ENCODE peak calls at places on chromosome 19, in eight cellular contexts. One of them, this sample, is unnamed.

GRCh38 chr19:41801682-41802317 is 5.4 kb downstream of the CEACAM3 start:
- DNase-seq in dorsolateral prefrontal cortex: no peak
- DNase-seq in cardiac muscle cell: no peak
- DNase-seq in Caco-2: no peak
- DNase-seq in AG09319: no peak
- DNase-seq in neural crest cell: no peak
- DNase-seq in IMR-90: no peak
- DNase-seq in CD4-positive, alpha-beta T cell: no peak
- DNase-seq in this sample: no peak

GRCh38 chr19:23002690-23003422 is at the start of gene ZNF728:
- DNase-seq in dorsolateral prefrontal cortex: peak
- DNase-seq in cardiac muscle cell: no peak
- DNase-seq in Caco-2: no peak
- DNase-seq in AG09319: no peak
- DNase-seq in neural crest cell: no peak
- DNase-seq in IMR-90: no peak
- DNase-seq in CD4-positive, alpha-beta T cell: no peak
- DNase-seq in this sample: no peak

GRCh38 chr19:29860492-29860891 is 48.7 kb downstream of the CCNE1 start:
- DNase-seq in dorsolateral prefrontal cortex: no peak
- DNase-seq in cardiac muscle cell: no peak
- DNase-seq in Caco-2: no peak
- DNase-seq in AG09319: no peak
- DNase-seq in neural crest cell: no peak
- DNase-seq in IMR-90: no peak
- DNase-seq in CD4-positive, alpha-beta T cell: no peak
- DNase-seq in this sample: no peak

GRCh38 chr19:5799247-5800241 is 5.3 kb upstream of the NRTN start:
- DNase-seq in dorsolateral prefrontal cortex: no peak
- DNase-seq in cardiac muscle cell: no peak
- DNase-seq in Caco-2: no peak
- DNase-seq in AG09319: no peak
- DNase-seq in neural crest cell: no peak
- DNase-seq in IMR-90: no peak
- DNase-seq in CD4-positive, alpha-beta T cell: no peak
- DNase-seq in this sample: no peak

GRCh38 chr19:55018633-55019032 is 19.4 kb downstream of the GP6 start:
- DNase-seq in dorsolateral prefrontal cortex: no peak
- DNase-seq in cardiac muscle cell: no peak
- DNase-seq in Caco-2: no peak
- DNase-seq in AG09319: no peak
- DNase-seq in neural crest cell: no peak
- DNase-seq in IMR-90: no peak
- DNase-seq in CD4-positive, alpha-beta T cell: no peak
- DNase-seq in this sample: no peak

GRCh38 chr19:8251025-8251472 is 41.9 kb downstream of the CERS4 start:
- DNase-seq in dorsolateral prefrontal cortex: peak
- DNase-seq in cardiac muscle cell: no peak
- DNase-seq in Caco-2: no peak
- DNase-seq in AG09319: no peak
- DNase-seq in neural crest cell: no peak
- DNase-seq in IMR-90: peak
- DNase-seq in CD4-positive, alpha-beta T cell: no peak
- DNase-seq in this sample: no peak

GRCh38 chr19:804419-805160 is 7.3 kb downstream of the PTBP1 start:
- DNase-seq in dorsolateral prefrontal cortex: no peak
- DNase-seq in cardiac muscle cell: no peak
- DNase-seq in Caco-2: no peak
- DNase-seq in AG09319: no peak
- DNase-seq in neural crest cell: no peak
- DNase-seq in IMR-90: no peak
- DNase-seq in CD4-positive, alpha-beta T cell: no peak
- DNase-seq in this sample: no peak

GRCh38 chr19:16193466-16193865 is 4.2 kb upstream of the AP1M1 start:
- DNase-seq in dorsolateral prefrontal cortex: no peak
- DNase-seq in cardiac muscle cell: no peak
- DNase-seq in Caco-2: no peak
- DNase-seq in AG09319: no peak
- DNase-seq in neural crest cell: no peak
- DNase-seq in IMR-90: no peak
- DNase-seq in CD4-positive, alpha-beta T cell: no peak
- DNase-seq in this sample: no peak

GRCh38 chr19:19866599-19867248 is 1.0 kb downstream of the ZNF253 start:
- DNase-seq in dorsolateral prefrontal cortex: no peak
- DNase-seq in cardiac muscle cell: peak
- DNase-seq in Caco-2: no peak
- DNase-seq in AG09319: no peak
- DNase-seq in neural crest cell: peak
- DNase-seq in IMR-90: no peak
- DNase-seq in CD4-positive, alpha-beta T cell: no peak
- DNase-seq in this sample: peak

GRCh38 chr19:6970478-6970877 is 50.8 kb downstream of the MBD3L2B start:
- DNase-seq in dorsolateral prefrontal cortex: no peak
- DNase-seq in cardiac muscle cell: no peak
- DNase-seq in Caco-2: peak
- DNase-seq in AG09319: no peak
- DNase-seq in neural crest cell: no peak
- DNase-seq in IMR-90: no peak
- DNase-seq in CD4-positive, alpha-beta T cell: no peak
- DNase-seq in this sample: no peak

GRCh38 chr19:15091918-15092753 is 10.1 kb downstream of the OR1I1 start:
- DNase-seq in dorsolateral prefrontal cortex: no peak
- DNase-seq in cardiac muscle cell: peak
- DNase-seq in Caco-2: no peak
- DNase-seq in AG09319: peak
- DNase-seq in neural crest cell: peak
- DNase-seq in IMR-90: peak
- DNase-seq in CD4-positive, alpha-beta T cell: peak
- DNase-seq in this sample: peak

GRCh38 chr19:41901707-41902360 is 18.9 kb downstream of the ARHGEF1 start:
- DNase-seq in dorsolateral prefrontal cortex: no peak
- DNase-seq in cardiac muscle cell: no peak
- DNase-seq in Caco-2: no peak
- DNase-seq in AG09319: no peak
- DNase-seq in neural crest cell: no peak
- DNase-seq in IMR-90: no peak
- DNase-seq in CD4-positive, alpha-beta T cell: no peak
- DNase-seq in this sample: no peak

GRCh38 chr19:50309396-50310125 is 19.6 kb downstream of the KCNC3 start:
- DNase-seq in dorsolateral prefrontal cortex: no peak
- DNase-seq in cardiac muscle cell: no peak
- DNase-seq in Caco-2: no peak
- DNase-seq in AG09319: no peak
- DNase-seq in neural crest cell: no peak
- DNase-seq in IMR-90: no peak
- DNase-seq in CD4-positive, alpha-beta T cell: no peak
- DNase-seq in this sample: no peak

GRCh38 chr19:35261356-35262100 is 7.2 kb upstream of the USF2 start:
- DNase-seq in dorsolateral prefrontal cortex: peak
- DNase-seq in cardiac muscle cell: no peak
- DNase-seq in Caco-2: peak
- DNase-seq in AG09319: no peak
- DNase-seq in neural crest cell: no peak
- DNase-seq in IMR-90: no peak
- DNase-seq in CD4-positive, alpha-beta T cell: no peak
- DNase-seq in this sample: no peak

GRCh38 chr19:18420931-18421330 is 1.7 kb downstream of the SSBP4 start:
- DNase-seq in dorsolateral prefrontal cortex: no peak
- DNase-seq in cardiac muscle cell: no peak
- DNase-seq in Caco-2: no peak
- DNase-seq in AG09319: no peak
- DNase-seq in neural crest cell: no peak
- DNase-seq in IMR-90: no peak
- DNase-seq in CD4-positive, alpha-beta T cell: no peak
- DNase-seq in this sample: no peak

GRCh38 chr19:5762608-5763217 is 21.8 kb downstream of the PRR22 start:
- DNase-seq in dorsolateral prefrontal cortex: no peak
- DNase-seq in cardiac muscle cell: no peak
- DNase-seq in Caco-2: no peak
- DNase-seq in AG09319: no peak
- DNase-seq in neural crest cell: no peak
- DNase-seq in IMR-90: no peak
- DNase-seq in CD4-positive, alpha-beta T cell: no peak
- DNase-seq in this sample: no peak

GRCh38 chr19:47836038-47836437 is 14.3 kb downstream of the CRX start:
- DNase-seq in dorsolateral prefrontal cortex: no peak
- DNase-seq in cardiac muscle cell: no peak
- DNase-seq in Caco-2: no peak
- DNase-seq in AG09319: no peak
- DNase-seq in neural crest cell: no peak
- DNase-seq in IMR-90: no peak
- DNase-seq in CD4-positive, alpha-beta T cell: no peak
- DNase-seq in this sample: no peak

GRCh38 chr19:13959141-13959961 is 7.0 kb downstream of the DCAF15 start:
- DNase-seq in dorsolateral prefrontal cortex: no peak
- DNase-seq in cardiac muscle cell: no peak
- DNase-seq in Caco-2: no peak
- DNase-seq in AG09319: no peak
- DNase-seq in neural crest cell: no peak
- DNase-seq in IMR-90: no peak
- DNase-seq in CD4-positive, alpha-beta T cell: no peak
- DNase-seq in this sample: no peak

GRCh38 chr19:2058570-2059421 is 7.8 kb upstream of the MKNK2 start:
- DNase-seq in dorsolateral prefrontal cortex: no peak
- DNase-seq in cardiac muscle cell: no peak
- DNase-seq in Caco-2: no peak
- DNase-seq in AG09319: no peak
- DNase-seq in neural crest cell: no peak
- DNase-seq in IMR-90: no peak
- DNase-seq in CD4-positive, alpha-beta T cell: no peak
- DNase-seq in this sample: no peak

GRCh38 chr19:18660939-18661338 is 22.5 kb upstream of the CRTC1 start:
- DNase-seq in dorsolateral prefrontal cortex: no peak
- DNase-seq in cardiac muscle cell: no peak
- DNase-seq in Caco-2: no peak
- DNase-seq in AG09319: no peak
- DNase-seq in neural crest cell: no peak
- DNase-seq in IMR-90: no peak
- DNase-seq in CD4-positive, alpha-beta T cell: no peak
- DNase-seq in this sample: no peak

DNA sequence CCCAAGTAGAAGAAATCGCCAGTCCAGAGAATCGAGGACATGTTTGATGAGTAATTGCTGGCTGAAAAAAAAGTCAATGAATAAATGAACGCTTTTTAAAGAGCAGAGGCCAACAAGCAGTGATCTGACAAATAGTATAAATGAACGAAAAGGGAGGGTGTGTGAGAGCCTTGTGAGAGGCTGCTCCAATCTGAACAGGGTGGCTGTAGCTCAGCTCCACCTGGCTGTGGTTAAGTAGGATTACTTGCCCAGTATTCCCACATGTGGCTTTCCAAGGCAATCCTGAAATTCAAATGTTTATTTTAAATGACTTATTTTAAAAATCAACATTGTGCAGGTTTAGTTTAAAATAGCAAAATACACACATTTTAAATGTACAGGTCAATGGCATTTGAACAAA is 117.0 kb downstream of the TSHZ3 start:
- DNase-seq in dorsolateral prefrontal cortex: no peak
- DNase-seq in cardiac muscle cell: peak
- DNase-seq in Caco-2: no peak
- DNase-seq in AG09319: no peak
- DNase-seq in neural crest cell: no peak
- DNase-seq in IMR-90: peak
- DNase-seq in CD4-positive, alpha-beta T cell: no peak
- DNase-seq in this sample: no peak
- TF ChIP-seq CTCF in dorsolateral prefrontal cortex: no peak
- TF ChIP-seq CTCF in cardiac muscle cell: no peak
- TF ChIP-seq CTCF in Caco-2: no peak
- TF ChIP-seq CTCF in AG09319: peak
- TF ChIP-seq CTCF in neural crest cell: no peak
- TF ChIP-seq CTCF in IMR-90: no peak
- TF ChIP-seq CTCF in CD4-positive, alpha-beta T cell: no peak
- TF ChIP-seq CTCF in this sample: no peak

GRCh38 chr19:4730740-4731171 is 7.1 kb upstream of the DPP9 start:
- DNase-seq in dorsolateral prefrontal cortex: no peak
- DNase-seq in cardiac muscle cell: no peak
- DNase-seq in Caco-2: no peak
- DNase-seq in AG09319: no peak
- DNase-seq in neural crest cell: peak
- DNase-seq in IMR-90: no peak
- DNase-seq in CD4-positive, alpha-beta T cell: peak
- DNase-seq in this sample: peak
- TF ChIP-seq CTCF in dorsolateral prefrontal cortex: no peak
- TF ChIP-seq CTCF in cardiac muscle cell: peak
- TF ChIP-seq CTCF in Caco-2: peak
- TF ChIP-seq CTCF in AG09319: peak
- TF ChIP-seq CTCF in neural crest cell: peak
- TF ChIP-seq CTCF in IMR-90: peak
- TF ChIP-seq CTCF in CD4-positive, alpha-beta T cell: peak
- TF ChIP-seq CTCF in this sample: peak

DNA sequence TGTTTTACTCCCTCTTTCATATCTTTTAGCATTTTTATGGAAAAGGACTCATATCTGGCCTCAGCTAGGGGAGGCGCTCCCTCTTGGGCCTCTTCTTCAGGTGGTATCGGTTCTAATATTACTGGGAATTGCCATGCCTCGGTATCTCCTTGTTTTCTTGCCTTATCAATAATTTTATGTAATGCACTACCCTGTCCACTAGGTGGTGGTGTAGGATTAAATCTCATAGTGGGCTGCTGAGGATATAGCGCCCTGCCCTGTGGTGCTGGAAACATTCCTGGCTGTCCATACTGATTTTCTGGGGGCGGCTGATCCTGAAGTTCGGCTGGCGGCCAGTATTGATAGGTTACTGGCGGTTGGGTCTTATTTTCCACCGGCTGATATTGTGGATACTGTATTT is 35.8 kb downstream of the ZNF420 start:
- DNase-seq in dorsolateral prefrontal cortex: no peak
- DNase-seq in cardiac muscle cell: no peak
- DNase-seq in Caco-2: no peak
- DNase-seq in AG09319: no peak
- DNase-seq in neural crest cell: no peak
- DNase-seq in IMR-90: no peak
- DNase-seq in CD4-positive, alpha-beta T cell: no peak
- DNase-seq in this sample: no peak
- TF ChIP-seq CTCF in dorsolateral prefrontal cortex: no peak
- TF ChIP-seq CTCF in cardiac muscle cell: no peak
- TF ChIP-seq CTCF in Caco-2: peak
- TF ChIP-seq CTCF in AG09319: no peak
- TF ChIP-seq CTCF in neural crest cell: peak
- TF ChIP-seq CTCF in IMR-90: no peak
- TF ChIP-seq CTCF in CD4-positive, alpha-beta T cell: peak
- TF ChIP-seq CTCF in this sample: peak

DNA sequence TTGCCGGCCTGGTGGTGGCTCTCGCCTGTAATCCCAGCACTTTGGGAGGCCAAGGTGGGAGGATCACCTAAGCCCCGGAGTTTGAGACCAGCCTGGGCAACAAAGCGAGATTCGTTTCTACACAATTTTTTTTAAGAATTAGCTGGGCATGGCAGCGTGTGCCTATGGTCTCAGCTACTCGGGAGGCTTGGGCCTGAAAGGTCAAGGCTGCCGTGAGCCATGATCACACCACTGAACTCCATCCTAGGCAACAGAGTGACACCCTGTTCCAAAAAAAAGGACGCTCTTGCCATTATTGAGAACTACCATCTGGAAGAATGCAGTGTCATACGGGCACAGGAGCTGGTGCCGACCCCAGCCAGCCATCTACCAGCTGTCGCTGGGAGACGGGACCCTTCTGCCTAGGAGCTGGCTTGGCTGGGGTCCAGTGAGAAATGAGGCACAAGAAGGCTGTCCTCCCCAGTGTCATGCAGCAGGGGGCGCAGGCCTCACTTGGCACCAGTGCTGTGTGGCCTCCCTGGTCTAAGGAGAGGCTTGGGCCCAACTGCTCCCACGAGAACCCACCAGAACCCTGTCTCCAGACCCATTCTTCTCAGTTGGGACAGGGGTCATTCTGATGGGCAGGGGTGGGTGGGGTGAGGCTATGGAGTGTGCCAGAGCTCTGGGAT is 12.2 kb upstream of the RELB start:
- DNase-seq in dorsolateral prefrontal cortex: peak
- DNase-seq in cardiac muscle cell: peak
- DNase-seq in Caco-2: no peak
- DNase-seq in AG09319: peak
- DNase-seq in neural crest cell: peak
- DNase-seq in IMR-90: peak
- DNase-seq in CD4-positive, alpha-beta T cell: peak
- DNase-seq in this sample: peak
- TF ChIP-seq CTCF in dorsolateral prefrontal cortex: peak
- TF ChIP-seq CTCF in cardiac muscle cell: peak
- TF ChIP-seq CTCF in Caco-2: peak
- TF ChIP-seq CTCF in AG09319: peak
- TF ChIP-seq CTCF in neural crest cell: peak
- TF ChIP-seq CTCF in IMR-90: peak
- TF ChIP-seq CTCF in CD4-positive, alpha-beta T cell: peak
- TF ChIP-seq CTCF in this sample: peak